ENCODE peak calls at places on chromosomes 1 and 21, in six cellular contexts. One of them, this sample, is unnamed. For H3K4me1, the result is how much of the 10 kb centered on the place peaks cover.

GRCh38 chr1:154925335-154926170 is 11.0 kb downstream of the PMVK start:
- DNase-seq in IMR-90: no peak
- DNase-seq in trophoblast cell: no peak
- DNase-seq in mesenchymal stem cell: no peak
- DNase-seq in H1: no peak
- DNase-seq in neuronal stem cell: no peak
- DNase-seq in this sample: no peak

GRCh38 chr1:16968372-16968771 is 12.0 kb downstream of the MFAP2 start:
- DNase-seq in H1: no peak
- DNase-seq in IMR-90: no peak
- DNase-seq in trophoblast cell: no peak
- DNase-seq in neuronal stem cell: no peak
- DNase-seq in mesenchymal stem cell: no peak
- DNase-seq in this sample: no peak

GRCh38 chr1:183281039-183281438 is 95.0 kb downstream of the LAMC2 start:
- DNase-seq in IMR-90: peak
- DNase-seq in trophoblast cell: peak
- DNase-seq in H1: no peak
- DNase-seq in neuronal stem cell: no peak
- DNase-seq in mesenchymal stem cell: peak
- DNase-seq in this sample: no peak

GRCh38 chr21:41307219-41307618 is 9.4 kb upstream of the FAM3B start:
- DNase-seq in trophoblast cell: no peak
- DNase-seq in mesenchymal stem cell: no peak
- DNase-seq in IMR-90: no peak
- DNase-seq in neuronal stem cell: no peak
- DNase-seq in H1: no peak
- DNase-seq in this sample: no peak

GRCh38 chr1:155002479-155003226 is at the start of gene ZBTB7B:
- DNase-seq in neuronal stem cell: no peak
- DNase-seq in trophoblast cell: peak
- DNase-seq in mesenchymal stem cell: peak
- DNase-seq in H1: no peak
- DNase-seq in IMR-90: no peak
- DNase-seq in this sample: peak

GRCh38 chr21:36184561-36184960 is 27.9 kb downstream of the DOP1B start:
- DNase-seq in neuronal stem cell: no peak
- DNase-seq in IMR-90: no peak
- DNase-seq in trophoblast cell: no peak
- DNase-seq in mesenchymal stem cell: no peak
- DNase-seq in H1: no peak
- DNase-seq in this sample: no peak

GRCh38 chr1:18109058-18109755 is 1.6 kb downstream of the IGSF21 start:
- DNase-seq in H1: peak
- DNase-seq in trophoblast cell: no peak
- DNase-seq in IMR-90: no peak
- DNase-seq in mesenchymal stem cell: no peak
- DNase-seq in neuronal stem cell: no peak
- DNase-seq in this sample: no peak

GRCh38 chr21:36100971-36101641 is 31.3 kb downstream of the CBR1 start:
- DNase-seq in H1: no peak
- DNase-seq in IMR-90: no peak
- DNase-seq in mesenchymal stem cell: no peak
- DNase-seq in neuronal stem cell: no peak
- DNase-seq in trophoblast cell: no peak
- DNase-seq in this sample: no peak

GRCh38 chr1:87880098-87880746 is 551.5 kb downstream of the LMO4 start:
- DNase-seq in neuronal stem cell: no peak
- DNase-seq in IMR-90: no peak
- DNase-seq in mesenchymal stem cell: no peak
- DNase-seq in H1: no peak
- DNase-seq in trophoblast cell: no peak
- DNase-seq in this sample: no peak

GRCh38 chr1:109248797-109249629 is at the start of gene CELSR2:
- DNase-seq in mesenchymal stem cell: peak
- DNase-seq in neuronal stem cell: peak
- DNase-seq in H1: peak
- DNase-seq in trophoblast cell: no peak
- DNase-seq in IMR-90: peak
- DNase-seq in this sample: peak

GRCh38 chr1:110425611-110426152 is 18.2 kb upstream of the LAMTOR5 start:
- DNase-seq in neuronal stem cell: no peak
- DNase-seq in mesenchymal stem cell: no peak
- DNase-seq in H1: no peak
- DNase-seq in trophoblast cell: no peak
- DNase-seq in IMR-90: no peak
- DNase-seq in this sample: no peak

GRCh38 chr1:97947751-97948150 is 26.9 kb upstream of the DPYD start:
- DNase-seq in mesenchymal stem cell: no peak
- DNase-seq in trophoblast cell: no peak
- DNase-seq in neuronal stem cell: no peak
- DNase-seq in IMR-90: peak
- DNase-seq in H1: no peak
- DNase-seq in this sample: no peak

GRCh38 chr1:189432761-189433160 is 1044.9 kb downstream of the BRINP3 start:
- DNase-seq in trophoblast cell: no peak
- DNase-seq in H1: no peak
- DNase-seq in neuronal stem cell: no peak
- DNase-seq in IMR-90: peak
- DNase-seq in mesenchymal stem cell: no peak
- DNase-seq in this sample: no peak

GRCh38 chr1:19203440-19203839 is 6.6 kb downstream of the UBR4 start:
- DNase-seq in trophoblast cell: no peak
- DNase-seq in neuronal stem cell: no peak
- DNase-seq in mesenchymal stem cell: peak
- DNase-seq in IMR-90: peak
- DNase-seq in H1: no peak
- DNase-seq in this sample: no peak

GRCh38 chr1:30523055-30524020 is 200.0 kb downstream of the MATN1 start:
- DNase-seq in trophoblast cell: peak
- DNase-seq in IMR-90: peak
- DNase-seq in H1: peak
- DNase-seq in neuronal stem cell: no peak
- DNase-seq in mesenchymal stem cell: no peak
- DNase-seq in this sample: no peak

GRCh38 chr1:67572217-67572593 is 112.8 kb upstream of the GADD45A start:
- DNase-seq in H1: no peak
- DNase-seq in IMR-90: no peak
- DNase-seq in trophoblast cell: no peak
- DNase-seq in neuronal stem cell: no peak
- DNase-seq in mesenchymal stem cell: no peak
- DNase-seq in this sample: no peak

GRCh38 chr1:165549908-165550480 is 6.2 kb downstream of the LRRC52 start:
- DNase-seq in mesenchymal stem cell: no peak
- DNase-seq in trophoblast cell: no peak
- DNase-seq in H1: no peak
- DNase-seq in neuronal stem cell: no peak
- DNase-seq in IMR-90: no peak
- DNase-seq in this sample: no peak
- H3K14ac ChIP-seq in mesenchymal stem cell: no peak
- H3K14ac ChIP-seq in trophoblast cell: no peak
- H3K14ac ChIP-seq in H1: no peak
- H3K14ac ChIP-seq in neuronal stem cell: no peak
- H3K14ac ChIP-seq in IMR-90: no peak
- H3K14ac ChIP-seq in this sample: no peak

GRCh38 chr21:34129971-34130597 is 56.7 kb downstream of the MRPS6 start:
- DNase-seq in H1: peak
- DNase-seq in neuronal stem cell: peak
- DNase-seq in trophoblast cell: no peak
- DNase-seq in mesenchymal stem cell: peak
- DNase-seq in IMR-90: peak
- DNase-seq in this sample: peak
- H3K4me1 ChIP-seq in H1: under half
- H3K4me1 ChIP-seq in neuronal stem cell: under half
- H3K4me1 ChIP-seq in trophoblast cell: under half
- H3K4me1 ChIP-seq in mesenchymal stem cell: under half
- H3K4me1 ChIP-seq in IMR-90: under half
- H3K4me1 ChIP-seq in this sample: under half

DNA sequence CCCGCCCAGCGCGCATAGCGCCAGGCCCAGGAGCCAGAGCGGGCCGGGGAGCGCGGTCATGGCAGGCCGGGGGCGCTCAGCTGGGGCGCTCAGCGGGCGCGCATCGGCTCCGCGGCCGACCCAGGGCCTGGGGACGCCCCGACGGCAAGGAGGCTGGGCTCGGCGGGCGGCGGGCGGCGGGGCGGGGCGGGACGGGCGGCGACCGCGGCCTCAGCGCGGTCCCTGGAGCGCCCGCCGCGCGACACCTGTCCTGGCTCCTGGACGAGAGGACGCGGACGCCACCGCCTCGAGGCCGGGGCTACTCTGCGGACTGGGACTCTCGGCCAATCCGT is 273 bp downstream of the BMP8B start:
- DNase-seq in neuronal stem cell: no peak
- DNase-seq in mesenchymal stem cell: no peak
- DNase-seq in IMR-90: no peak
- DNase-seq in trophoblast cell: no peak
- DNase-seq in H1: no peak
- DNase-seq in this sample: no peak
- H3K14ac ChIP-seq in neuronal stem cell: no peak
- H3K14ac ChIP-seq in mesenchymal stem cell: no peak
- H3K14ac ChIP-seq in IMR-90: no peak
- H3K14ac ChIP-seq in trophoblast cell: no peak
- H3K14ac ChIP-seq in H1: no peak
- H3K14ac ChIP-seq in this sample: no peak

GRCh38 chr1:54377040-54377691 is 29.0 kb downstream of the SSBP3 start:
- DNase-seq in mesenchymal stem cell: peak
- DNase-seq in trophoblast cell: no peak
- DNase-seq in neuronal stem cell: no peak
- DNase-seq in H1: no peak
- DNase-seq in IMR-90: peak
- DNase-seq in this sample: no peak

GRCh38 chr1:54374766-54375165 is 31.4 kb downstream of the SSBP3 start:
- DNase-seq in neuronal stem cell: no peak
- DNase-seq in H1: no peak
- DNase-seq in mesenchymal stem cell: no peak
- DNase-seq in IMR-90: no peak
- DNase-seq in trophoblast cell: no peak
- DNase-seq in this sample: no peak

GRCh38 chr1:54378157-54378883 is 27.9 kb downstream of the SSBP3 start:
- DNase-seq in H1: peak
- DNase-seq in IMR-90: no peak
- DNase-seq in mesenchymal stem cell: no peak
- DNase-seq in neuronal stem cell: peak
- DNase-seq in trophoblast cell: no peak
- DNase-seq in this sample: peak

GRCh38 chr1:54375331-54376084 is 30.7 kb downstream of the SSBP3 start:
- DNase-seq in H1: no peak
- DNase-seq in IMR-90: no peak
- DNase-seq in trophoblast cell: no peak
- DNase-seq in mesenchymal stem cell: no peak
- DNase-seq in neuronal stem cell: no peak
- DNase-seq in this sample: peak

GRCh38 chr1:54376085-54377039 is 29.8 kb downstream of the SSBP3 start:
- DNase-seq in neuronal stem cell: no peak
- DNase-seq in H1: no peak
- DNase-seq in IMR-90: no peak
- DNase-seq in mesenchymal stem cell: no peak
- DNase-seq in trophoblast cell: no peak
- DNase-seq in this sample: no peak
- H3K4me1 ChIP-seq in neuronal stem cell: half or more
- H3K4me1 ChIP-seq in H1: half or more
- H3K4me1 ChIP-seq in IMR-90: under half
- H3K4me1 ChIP-seq in mesenchymal stem cell: under half
- H3K4me1 ChIP-seq in trophoblast cell: half or more
- H3K4me1 ChIP-seq in this sample: under half

GRCh38 chr1:23341829-23342697 is 2.0 kb downstream of the HNRNPR start:
- DNase-seq in trophoblast cell: no peak
- DNase-seq in IMR-90: no peak
- DNase-seq in neuronal stem cell: no peak
- DNase-seq in mesenchymal stem cell: peak
- DNase-seq in H1: no peak
- DNase-seq in this sample: no peak

GRCh38 chr1:23343246-23344110 is 606 bp downstream of the HNRNPR start:
- DNase-seq in IMR-90: peak
- DNase-seq in trophoblast cell: peak
- DNase-seq in neuronal stem cell: no peak
- DNase-seq in H1: no peak
- DNase-seq in mesenchymal stem cell: peak
- DNase-seq in this sample: peak

GRCh38 chr1:23337869-23338268 is 6.2 kb downstream of the HNRNPR start:
- DNase-seq in neuronal stem cell: no peak
- DNase-seq in trophoblast cell: no peak
- DNase-seq in H1: no peak
- DNase-seq in IMR-90: peak
- DNase-seq in mesenchymal stem cell: no peak
- DNase-seq in this sample: no peak
- H3K14ac ChIP-seq in neuronal stem cell: no peak
- H3K14ac ChIP-seq in trophoblast cell: no peak
- H3K14ac ChIP-seq in H1: no peak
- H3K14ac ChIP-seq in IMR-90: no peak
- H3K14ac ChIP-seq in mesenchymal stem cell: no peak
- H3K14ac ChIP-seq in this sample: no peak

GRCh38 chr1:27001570-27002360 is 8.3 kb downstream of the TRNP1 start:
- DNase-seq in H1: peak
- DNase-seq in trophoblast cell: no peak
- DNase-seq in neuronal stem cell: no peak
- DNase-seq in mesenchymal stem cell: peak
- DNase-seq in IMR-90: no peak
- DNase-seq in this sample: peak
- H3K4me1 ChIP-seq in H1: half or more
- H3K4me1 ChIP-seq in trophoblast cell: under half
- H3K4me1 ChIP-seq in neuronal stem cell: under half
- H3K4me1 ChIP-seq in mesenchymal stem cell: half or more
- H3K4me1 ChIP-seq in IMR-90: under half
- H3K4me1 ChIP-seq in this sample: under half

GRCh38 chr1:72182859-72183258 is 99.5 kb downstream of the NEGR1 start:
- DNase-seq in mesenchymal stem cell: no peak
- DNase-seq in IMR-90: no peak
- DNase-seq in H1: no peak
- DNase-seq in trophoblast cell: no peak
- DNase-seq in neuronal stem cell: no peak
- DNase-seq in this sample: no peak
- H3K14ac ChIP-seq in mesenchymal stem cell: no peak
- H3K14ac ChIP-seq in IMR-90: no peak
- H3K14ac ChIP-seq in H1: no peak
- H3K14ac ChIP-seq in trophoblast cell: no peak
- H3K14ac ChIP-seq in neuronal stem cell: no peak
- H3K14ac ChIP-seq in this sample: no peak

GRCh38 chr1:36161656-36162531 is 5.9 kb downstream of the MAP7D1 start:
- DNase-seq in mesenchymal stem cell: peak
- DNase-seq in IMR-90: no peak
- DNase-seq in trophoblast cell: peak
- DNase-seq in neuronal stem cell: no peak
- DNase-seq in H1: no peak
- DNase-seq in this sample: peak

GRCh38 chr1:36165145-36165544 is 9.2 kb downstream of the MAP7D1 start:
- DNase-seq in H1: no peak
- DNase-seq in trophoblast cell: no peak
- DNase-seq in mesenchymal stem cell: no peak
- DNase-seq in IMR-90: no peak
- DNase-seq in neuronal stem cell: no peak
- DNase-seq in this sample: no peak

GRCh38 chr1:36164399-36164798 is 8.4 kb downstream of the MAP7D1 start:
- DNase-seq in neuronal stem cell: no peak
- DNase-seq in trophoblast cell: no peak
- DNase-seq in H1: no peak
- DNase-seq in IMR-90: no peak
- DNase-seq in mesenchymal stem cell: no peak
- DNase-seq in this sample: no peak

GRCh38 chr1:36162680-36163079 is 6.7 kb downstream of the MAP7D1 start:
- DNase-seq in neuronal stem cell: no peak
- DNase-seq in H1: no peak
- DNase-seq in trophoblast cell: no peak
- DNase-seq in IMR-90: no peak
- DNase-seq in mesenchymal stem cell: no peak
- DNase-seq in this sample: no peak

GRCh38 chr1:36163426-36163825 is 7.5 kb downstream of the MAP7D1 start:
- DNase-seq in neuronal stem cell: no peak
- DNase-seq in H1: no peak
- DNase-seq in IMR-90: no peak
- DNase-seq in mesenchymal stem cell: no peak
- DNase-seq in trophoblast cell: no peak
- DNase-seq in this sample: no peak
- H3K4me1 ChIP-seq in neuronal stem cell: under half
- H3K4me1 ChIP-seq in H1: under half
- H3K4me1 ChIP-seq in IMR-90: under half
- H3K4me1 ChIP-seq in mesenchymal stem cell: under half
- H3K4me1 ChIP-seq in trophoblast cell: under half
- H3K4me1 ChIP-seq in this sample: under half